ENCODE peak calls at places on chromosomes 13 and 19, in four cellular contexts. One of them, this sample, is unnamed.
A peak's percentile ranks its signal among the peaks of the same experiment; 100 is the strongest.

GRCh38 chr13:42057918-42058530 is 9.6 kb downstream of the DGKH start:
- DNase-seq in Daoy: no peak
- DNase-seq in HTR-8/SVneo: no peak
- DNase-seq in GM23248: no peak
- DNase-seq in this sample: no peak

GRCh38 chr13:80359459-80360297 is 18.8 kb upstream of the SPRY2 start:
- DNase-seq in Daoy: no peak
- DNase-seq in HTR-8/SVneo: no peak
- DNase-seq in GM23248: no peak
- DNase-seq in this sample: no peak

GRCh38 chr13:109385161-109385560 is 401.2 kb downstream of the IRS2 start:
- DNase-seq in Daoy: peak; percentile 38
- DNase-seq in HTR-8/SVneo: no peak
- DNase-seq in GM23248: peak; percentile 69
- DNase-seq in this sample: peak; percentile 70

GRCh38 chr19:6034512-6034911 is 56.6 kb upstream of the RANBP3 start:
- DNase-seq in Daoy: no peak
- DNase-seq in HTR-8/SVneo: no peak
- DNase-seq in GM23248: no peak
- DNase-seq in this sample: no peak

GRCh38 chr19:13881692-13882418 is 4.9 kb downstream of the NANOS3 start:
- DNase-seq in Daoy: peak; percentile 47
- DNase-seq in HTR-8/SVneo: no peak
- DNase-seq in GM23248: peak; percentile 85
- DNase-seq in this sample: no peak

GRCh38 chr13:113864303-113864890 is 521 bp upstream of the GAS6 start:
- DNase-seq in Daoy: peak; percentile 24
- DNase-seq in HTR-8/SVneo: no peak
- DNase-seq in GM23248: peak; percentile 53
- DNase-seq in this sample: peak; percentile 25

GRCh38 chr19:2266183-2266993 is 10.2 kb upstream of the JSRP1 start:
- DNase-seq in Daoy: peak; percentile 90
- DNase-seq in HTR-8/SVneo: no peak
- DNase-seq in GM23248: peak; percentile 95
- DNase-seq in this sample: peak; percentile 76

GRCh38 chr13:111950697-111951096 is 116.3 kb upstream of the SOX1 start:
- DNase-seq in Daoy: no peak
- DNase-seq in HTR-8/SVneo: no peak
- DNase-seq in GM23248: no peak
- DNase-seq in this sample: no peak

GRCh38 chr13:51804295-51805172 is 571 bp upstream of the DHRS12 start:
- DNase-seq in Daoy: no peak
- DNase-seq in HTR-8/SVneo: no peak
- DNase-seq in GM23248: peak; percentile 40
- DNase-seq in this sample: no peak

GRCh38 chr13:51858433-51859247 is 3.1 kb upstream of the CCDC70 start:
- DNase-seq in Daoy: no peak
- DNase-seq in HTR-8/SVneo: no peak
- DNase-seq in GM23248: no peak
- DNase-seq in this sample: no peak

GRCh38 chr19:46383171-46383815 is 30.1 kb downstream of the CCDC8 start:
- DNase-seq in Daoy: no peak
- DNase-seq in HTR-8/SVneo: no peak
- DNase-seq in GM23248: no peak
- DNase-seq in this sample: no peak

GRCh38 chr13:80399340-80400163 is 58.6 kb upstream of the SPRY2 start:
- DNase-seq in Daoy: peak; percentile 1
- DNase-seq in HTR-8/SVneo: no peak
- DNase-seq in GM23248: peak; percentile 3
- DNase-seq in this sample: no peak

GRCh38 chr13:60721063-60721462 is 324.0 kb downstream of the TDRD3 start:
- DNase-seq in Daoy: no peak
- DNase-seq in HTR-8/SVneo: no peak
- DNase-seq in GM23248: no peak
- DNase-seq in this sample: no peak

GRCh38 chr13:109790951-109791605 is 4.7 kb upstream of the IRS2 start:
- DNase-seq in Daoy: peak; percentile 20
- DNase-seq in HTR-8/SVneo: no peak
- DNase-seq in GM23248: peak; percentile 44
- DNase-seq in this sample: peak; percentile 46

GRCh38 chr13:21997726-21998125 is 326.9 kb downstream of the FGF9 start:
- DNase-seq in Daoy: no peak
- DNase-seq in HTR-8/SVneo: no peak
- DNase-seq in GM23248: no peak
- DNase-seq in this sample: no peak

GRCh38 chr19:20154636-20155035 is 12.4 kb upstream of the ZNF486 start:
- DNase-seq in Daoy: no peak
- DNase-seq in HTR-8/SVneo: no peak
- DNase-seq in GM23248: no peak
- DNase-seq in this sample: no peak

GRCh38 chr19:2983351-2984195 is 6.2 kb downstream of the TLE6 start:
- DNase-seq in Daoy: no peak
- DNase-seq in HTR-8/SVneo: no peak
- DNase-seq in GM23248: peak; percentile 56
- DNase-seq in this sample: peak; percentile 62

GRCh38 chr13:50788551-50788950 is 54.9 kb downstream of the DLEU7 start:
- DNase-seq in Daoy: peak; percentile 16
- DNase-seq in HTR-8/SVneo: no peak
- DNase-seq in GM23248: peak; percentile 70
- DNase-seq in this sample: peak; percentile 9

This sample was measured in amniotic epithelial cell.